ENCODE peak calls at places on chromosomes 16 and 17, in eight cellular contexts. One of them, this sample, is unnamed.

GRCh38 chr17:32783602-32784001 is 93.3 kb downstream of the MYO1D start:
- DNase-seq in testis: no peak
- DNase-seq in transverse colon: no peak
- DNase-seq in fibroblast of mammary gland: peak
- DNase-seq in pancreas: no peak
- DNase-seq in heart left ventricle: no peak
- DNase-seq in WTC11: no peak
- DNase-seq in endothelial cell: no peak
- DNase-seq in this sample: peak

GRCh38 chr17:60630352-60630751 is 30.4 kb downstream of the PPM1D start:
- DNase-seq in testis: peak
- DNase-seq in transverse colon: peak
- DNase-seq in fibroblast of mammary gland: peak
- DNase-seq in pancreas: no peak
- DNase-seq in heart left ventricle: peak
- DNase-seq in WTC11: no peak
- DNase-seq in endothelial cell: no peak
- DNase-seq in this sample: no peak

GRCh38 chr16:87963400-87963799 is 12.2 kb downstream of the BANP start:
- DNase-seq in testis: no peak
- DNase-seq in transverse colon: no peak
- DNase-seq in fibroblast of mammary gland: peak
- DNase-seq in pancreas: no peak
- DNase-seq in heart left ventricle: peak
- DNase-seq in WTC11: no peak
- DNase-seq in endothelial cell: no peak
- DNase-seq in this sample: no peak

GRCh38 chr16:30535777-30536190 is 1.1 kb upstream of the ZNF747 start:
- DNase-seq in testis: peak
- DNase-seq in transverse colon: peak
- DNase-seq in fibroblast of mammary gland: peak
- DNase-seq in pancreas: peak
- DNase-seq in heart left ventricle: peak
- DNase-seq in WTC11: peak
- DNase-seq in endothelial cell: peak
- DNase-seq in this sample: peak

GRCh38 chr17:29084476-29085148 is 41.7 kb downstream of the PIPOX start:
- DNase-seq in testis: no peak
- DNase-seq in transverse colon: peak
- DNase-seq in fibroblast of mammary gland: no peak
- DNase-seq in pancreas: peak
- DNase-seq in heart left ventricle: no peak
- DNase-seq in WTC11: no peak
- DNase-seq in endothelial cell: no peak
- DNase-seq in this sample: no peak

GRCh38 chr16:67748791-67749282 is 29.7 kb upstream of the GFOD2 start:
- DNase-seq in testis: no peak
- DNase-seq in transverse colon: peak
- DNase-seq in fibroblast of mammary gland: no peak
- DNase-seq in pancreas: no peak
- DNase-seq in heart left ventricle: no peak
- DNase-seq in WTC11: no peak
- DNase-seq in endothelial cell: no peak
- DNase-seq in this sample: no peak

GRCh38 chr17:384622-385194 is 32.1 kb upstream of the RPH3AL start:
- DNase-seq in testis: no peak
- DNase-seq in transverse colon: no peak
- DNase-seq in fibroblast of mammary gland: no peak
- DNase-seq in pancreas: no peak
- DNase-seq in heart left ventricle: peak
- DNase-seq in WTC11: no peak
- DNase-seq in endothelial cell: no peak
- DNase-seq in this sample: no peak

GRCh38 chr17:50206604-50207293 is 5.3 kb upstream of the COL1A1 start:
- DNase-seq in testis: no peak
- DNase-seq in transverse colon: peak
- DNase-seq in fibroblast of mammary gland: peak
- DNase-seq in pancreas: no peak
- DNase-seq in heart left ventricle: peak
- DNase-seq in WTC11: peak
- DNase-seq in endothelial cell: peak
- DNase-seq in this sample: no peak

GRCh38 chr17:6555331-6556120 is 829 bp downstream of the PITPNM3 start:
- DNase-seq in testis: peak
- DNase-seq in transverse colon: peak
- DNase-seq in fibroblast of mammary gland: peak
- DNase-seq in pancreas: no peak
- DNase-seq in heart left ventricle: no peak
- DNase-seq in WTC11: peak
- DNase-seq in endothelial cell: no peak
- DNase-seq in this sample: no peak

GRCh38 chr17:64262422-64263260 is at the start of gene TEX2:
- DNase-seq in testis: peak
- DNase-seq in transverse colon: peak
- DNase-seq in fibroblast of mammary gland: no peak
- DNase-seq in pancreas: peak
- DNase-seq in heart left ventricle: peak
- DNase-seq in WTC11: peak
- DNase-seq in endothelial cell: peak
- DNase-seq in this sample: peak

GRCh38 chr16:21599158-21599993 is at the start of gene METTL9:
- DNase-seq in testis: peak
- DNase-seq in transverse colon: peak
- DNase-seq in fibroblast of mammary gland: peak
- DNase-seq in pancreas: peak
- DNase-seq in heart left ventricle: peak
- DNase-seq in WTC11: peak
- DNase-seq in endothelial cell: peak
- DNase-seq in this sample: peak
- TF ChIP-seq CTCF in testis: no peak
- TF ChIP-seq CTCF in transverse colon: no peak
- TF ChIP-seq CTCF in fibroblast of mammary gland: no peak
- TF ChIP-seq CTCF in pancreas: no peak
- TF ChIP-seq CTCF in heart left ventricle: no peak
- TF ChIP-seq CTCF in WTC11: no peak
- TF ChIP-seq CTCF in endothelial cell: no peak
- TF ChIP-seq CTCF in this sample: no peak

DNA sequence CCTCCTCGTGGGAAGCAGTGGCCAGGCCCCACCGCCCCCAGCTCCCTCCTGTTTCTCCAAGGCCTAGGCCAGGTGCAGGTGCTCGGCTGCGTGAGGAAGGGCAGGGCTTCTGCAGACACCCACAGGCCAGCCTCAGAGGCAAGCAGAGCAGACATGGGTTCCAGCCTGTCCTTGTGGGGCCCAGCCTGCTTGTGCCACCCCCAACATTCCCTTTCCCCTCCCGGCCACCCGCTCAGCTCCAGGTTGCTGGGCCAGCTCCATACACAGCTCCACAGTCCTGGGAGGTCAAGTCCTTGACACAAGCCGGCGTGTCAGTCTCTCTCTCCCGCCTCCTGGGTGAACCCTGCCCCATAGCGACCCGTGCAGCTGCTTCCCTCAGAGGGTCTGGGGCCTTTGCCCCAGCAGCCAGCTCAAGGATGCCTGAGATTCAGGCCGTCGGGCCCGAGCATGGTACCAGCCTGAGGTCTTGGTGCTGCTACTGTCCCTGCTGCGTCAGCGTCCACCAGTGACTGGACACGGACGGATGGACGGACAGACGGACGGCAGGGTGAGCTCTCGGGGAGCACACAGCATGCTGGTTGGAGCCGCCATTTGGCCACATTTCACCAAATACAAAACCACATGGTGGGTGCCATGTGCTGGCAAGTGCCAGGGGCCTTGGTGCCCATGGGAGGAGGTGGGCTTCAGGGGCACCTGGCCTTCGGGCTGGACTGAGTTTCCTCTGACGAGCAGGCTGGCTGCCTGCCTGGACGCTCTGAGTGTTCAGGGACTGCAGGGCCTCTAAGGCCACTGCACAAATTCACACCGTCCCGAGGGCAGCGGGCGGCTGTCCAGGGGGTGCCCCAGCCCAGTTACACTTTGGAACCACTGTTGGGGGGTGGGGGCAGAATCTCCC is 8.0 kb downstream of the SECTM1 start:
- DNase-seq in testis: no peak
- DNase-seq in transverse colon: no peak
- DNase-seq in fibroblast of mammary gland: no peak
- DNase-seq in pancreas: no peak
- DNase-seq in heart left ventricle: no peak
- DNase-seq in WTC11: no peak
- DNase-seq in endothelial cell: no peak
- DNase-seq in this sample: no peak
- TF ChIP-seq CTCF in testis: no peak
- TF ChIP-seq CTCF in transverse colon: no peak
- TF ChIP-seq CTCF in fibroblast of mammary gland: no peak
- TF ChIP-seq CTCF in pancreas: no peak
- TF ChIP-seq CTCF in heart left ventricle: no peak
- TF ChIP-seq CTCF in WTC11: no peak
- TF ChIP-seq CTCF in endothelial cell: no peak
- TF ChIP-seq CTCF in this sample: no peak

DNA sequence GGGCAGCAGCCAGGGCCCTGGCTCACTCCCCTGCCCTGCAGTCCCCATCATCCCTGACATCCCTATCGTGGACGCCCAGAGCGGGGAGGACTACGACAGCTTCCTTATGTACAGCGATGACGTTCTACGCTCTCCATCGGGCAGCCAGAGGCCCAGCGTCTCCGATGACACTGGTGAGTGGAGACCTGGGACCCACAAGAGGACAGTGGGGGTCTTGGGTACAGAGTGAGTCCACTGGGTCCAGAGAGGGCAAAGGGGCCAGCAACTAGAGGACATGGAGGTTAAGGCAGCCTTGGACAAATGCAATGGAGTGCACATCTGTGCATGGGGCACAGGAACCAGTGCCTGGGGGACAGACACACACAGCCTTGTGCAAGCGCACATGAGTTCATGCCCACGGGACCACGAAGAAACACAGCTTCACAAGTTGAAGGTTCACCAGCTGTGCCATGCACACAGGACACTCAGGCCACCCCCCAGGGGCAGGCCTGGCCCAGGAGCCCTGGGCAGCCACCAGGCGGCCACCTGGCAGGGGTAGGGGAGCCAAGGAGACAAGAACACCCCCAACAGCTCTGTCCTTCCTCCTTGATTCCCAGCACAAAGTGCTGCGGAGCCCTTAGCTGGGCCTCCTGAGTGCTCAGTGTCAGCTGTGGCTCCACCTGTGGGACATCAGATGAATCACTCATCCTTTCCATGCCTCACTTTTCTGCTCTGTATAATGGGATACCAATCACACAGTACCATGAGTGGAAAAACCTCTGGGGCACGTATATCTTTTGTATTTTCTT is 12.4 kb downstream of the GALK1 start:
- DNase-seq in testis: no peak
- DNase-seq in transverse colon: no peak
- DNase-seq in fibroblast of mammary gland: no peak
- DNase-seq in pancreas: no peak
- DNase-seq in heart left ventricle: no peak
- DNase-seq in WTC11: no peak
- DNase-seq in endothelial cell: no peak
- DNase-seq in this sample: peak
- TF ChIP-seq CTCF in testis: no peak
- TF ChIP-seq CTCF in transverse colon: no peak
- TF ChIP-seq CTCF in fibroblast of mammary gland: no peak
- TF ChIP-seq CTCF in pancreas: no peak
- TF ChIP-seq CTCF in heart left ventricle: no peak
- TF ChIP-seq CTCF in WTC11: no peak
- TF ChIP-seq CTCF in endothelial cell: no peak
- TF ChIP-seq CTCF in this sample: peak

GRCh38 chr17:18326039-18326438 is 10.9 kb downstream of the SMCR8 start:
- DNase-seq in testis: no peak
- DNase-seq in transverse colon: no peak
- DNase-seq in fibroblast of mammary gland: no peak
- DNase-seq in pancreas: no peak
- DNase-seq in heart left ventricle: no peak
- DNase-seq in WTC11: no peak
- DNase-seq in endothelial cell: no peak
- DNase-seq in this sample: no peak

GRCh38 chr17:18322522-18322921 is 7.4 kb downstream of the SMCR8 start:
- DNase-seq in testis: no peak
- DNase-seq in transverse colon: no peak
- DNase-seq in fibroblast of mammary gland: no peak
- DNase-seq in pancreas: no peak
- DNase-seq in heart left ventricle: no peak
- DNase-seq in WTC11: no peak
- DNase-seq in endothelial cell: no peak
- DNase-seq in this sample: no peak

GRCh38 chr17:18323007-18323406 is 7.9 kb downstream of the SMCR8 start:
- DNase-seq in testis: no peak
- DNase-seq in transverse colon: no peak
- DNase-seq in fibroblast of mammary gland: peak
- DNase-seq in pancreas: no peak
- DNase-seq in heart left ventricle: no peak
- DNase-seq in WTC11: no peak
- DNase-seq in endothelial cell: no peak
- DNase-seq in this sample: no peak

GRCh38 chr17:18323507-18324139 is 8.5 kb downstream of the SMCR8 start:
- DNase-seq in testis: no peak
- DNase-seq in transverse colon: no peak
- DNase-seq in fibroblast of mammary gland: no peak
- DNase-seq in pancreas: no peak
- DNase-seq in heart left ventricle: no peak
- DNase-seq in WTC11: no peak
- DNase-seq in endothelial cell: no peak
- DNase-seq in this sample: no peak

GRCh38 chr17:18324140-18325049 is 9.3 kb downstream of the SMCR8 start:
- DNase-seq in testis: peak
- DNase-seq in transverse colon: no peak
- DNase-seq in fibroblast of mammary gland: peak
- DNase-seq in pancreas: no peak
- DNase-seq in heart left ventricle: no peak
- DNase-seq in WTC11: no peak
- DNase-seq in endothelial cell: no peak
- DNase-seq in this sample: no peak
- TF ChIP-seq CTCF in testis: no peak
- TF ChIP-seq CTCF in transverse colon: no peak
- TF ChIP-seq CTCF in fibroblast of mammary gland: no peak
- TF ChIP-seq CTCF in pancreas: no peak
- TF ChIP-seq CTCF in heart left ventricle: no peak
- TF ChIP-seq CTCF in WTC11: no peak
- TF ChIP-seq CTCF in endothelial cell: no peak
- TF ChIP-seq CTCF in this sample: no peak

DNA sequence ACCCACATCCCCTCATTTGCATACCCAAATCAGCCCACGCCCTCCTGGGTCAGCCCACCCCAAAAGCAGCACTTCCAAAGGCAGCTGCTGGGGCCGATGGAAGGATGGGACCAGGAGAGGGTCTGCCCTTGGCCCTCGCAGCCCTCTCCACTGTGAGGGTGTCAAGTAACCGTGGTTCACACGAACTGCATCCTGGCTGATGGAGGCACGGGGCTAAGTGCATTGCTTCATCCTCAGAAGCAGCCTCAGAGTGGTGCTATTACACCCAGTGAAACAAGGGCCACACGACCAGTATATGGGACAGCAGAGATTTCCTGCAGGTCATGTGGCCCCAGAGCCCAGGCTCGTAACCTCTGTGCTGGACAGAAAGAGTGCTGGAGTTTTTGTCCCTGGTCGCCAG is 13.2 kb upstream of the ATP2A3 start:
- DNase-seq in testis: no peak
- DNase-seq in transverse colon: no peak
- DNase-seq in fibroblast of mammary gland: no peak
- DNase-seq in pancreas: no peak
- DNase-seq in heart left ventricle: no peak
- DNase-seq in WTC11: no peak
- DNase-seq in endothelial cell: no peak
- DNase-seq in this sample: no peak
- TF ChIP-seq CTCF in testis: no peak
- TF ChIP-seq CTCF in transverse colon: no peak
- TF ChIP-seq CTCF in fibroblast of mammary gland: no peak
- TF ChIP-seq CTCF in pancreas: no peak
- TF ChIP-seq CTCF in heart left ventricle: no peak
- TF ChIP-seq CTCF in WTC11: no peak
- TF ChIP-seq CTCF in endothelial cell: no peak
- TF ChIP-seq CTCF in this sample: no peak

This sample was measured in GM13977.